ENCODE peak calls at places on chromosomes 11 and 22, in four cellular contexts. N, T, U and G are unnamed samples. For H3K36me3, the result is how much of the 10 kb centered on the place peaks cover.

GRCh38 chr11:12190511-12190910 is 80.1 kb downstream of the MICAL2 start:
- DNase-seq in N (peak), T (no peak), U (no peak), G (no peak)

GRCh38 chr22:35648066-35649025 is at the start of gene APOL6:
- DNase-seq in N (peak), T (no peak), U (peak), G (no peak)

GRCh38 chr11:78715639-78716311 is 141.1 kb upstream of the NARS2 start:
- DNase-seq in N (peak), T (no peak), U (peak), G (peak)

GRCh38 chr11:73143126-73143838 is 1.2 kb upstream of the FCHSD2 start:
- DNase-seq in N (no peak), T (no peak), U (peak), G (peak)

GRCh38 chr11:47979378-47980092 is 824 bp upstream of the PTPRJ start:
- DNase-seq in N (no peak), T (peak), U (no peak), G (no peak)

GRCh38 chr11:117197516-117198456 is 1.4 kb upstream of the TAGLN start:
- DNase-seq in N (peak), T (peak), U (no peak), G (no peak)

GRCh38 chr11:129593098-129593497 is 217.4 kb downstream of the BARX2 start:
- DNase-seq in N (peak), T (no peak), U (no peak), G (no peak)

GRCh38 chr22:19111584-19111983 is 10.6 kb downstream of the DGCR2 start:
- DNase-seq in N (no peak), T (no peak), U (no peak), G (no peak)

GRCh38 chr11:30454108-30454507 is 131.2 kb downstream of the ARL14EP start:
- DNase-seq in N (no peak), T (no peak), U (peak), G (no peak)

GRCh38 chr22:35258144-35258988 is 1.1 kb downstream of the HMGXB4 start:
- DNase-seq in N (peak), T (no peak), U (peak), G (peak)

GRCh38 chr11:3346587-3346986 is 32.4 kb downstream of the ZNF195 start:
- DNase-seq in N (no peak), T (no peak), U (no peak), G (no peak)

GRCh38 chr11:75233688-75234295 is 6.8 kb upstream of the TPBGL start:
- DNase-seq in N (peak), T (no peak), U (peak), G (peak)

GRCh38 chr11:121630041-121630440 is 177.3 kb upstream of the SORL1-AS1 start:
- DNase-seq in N (peak), T (no peak), U (no peak), G (no peak)

GRCh38 chr11:11558352-11558751 is 63.5 kb downstream of the GALNT18 start:
- DNase-seq in N (peak), T (peak), U (no peak), G (no peak)

GRCh38 chr11:70210516-70210915 is 7.4 kb downstream of the FADD start:
- DNase-seq in N (no peak), T (no peak), U (no peak), G (no peak)

GRCh38 chr11:16404781-16405180 is 48.4 kb upstream of the SOX6 start:
- DNase-seq in N (no peak), T (no peak), U (no peak), G (no peak)

GRCh38 chr11:86954288-86955110 is 696 bp downstream of the FZD4 start:
- DNase-seq in N (no peak), T (peak), U (no peak), G (no peak)

GRCh38 chr11:67289226-67289650 is at the start of gene ANKRD13D:
- DNase-seq in N (no peak), T (no peak), U (no peak), G (no peak)

GRCh38 chr22:37626144-37626543 is 13.3 kb upstream of the SH3BP1 start:
- DNase-seq in N (no peak), T (peak), U (no peak), G (no peak)

GRCh38 chr11:36126703-36127102 is 162.5 kb downstream of the COMMD9 start:
- DNase-seq in N (no peak), T (no peak), U (no peak), G (no peak)

GRCh38 chr11:104623518-104623917 is 274.7 kb downstream of the CASP12 start:
- DNase-seq in N (peak), T (no peak), U (no peak), G (no peak)

GRCh38 chr11:61787928-61788491 is 4.4 kb downstream of the TMEM258 start:
- DNase-seq in N (peak), T (no peak), U (peak), G (no peak)

GRCh38 chr22:38299001-38299651 is 18.1 kb downstream of the CSNK1E start:
- DNase-seq in N (peak), T (no peak), U (no peak), G (no peak)

GRCh38 chr11:45850446-45850845 is 3.2 kb downstream of the CRY2 start:
- DNase-seq in N (no peak), T (no peak), U (no peak), G (no peak)

GRCh38 chr11:2797741-2798361 is 87.7 kb downstream of the CDKN1C start:
- DNase-seq in N (no peak), T (peak), U (no peak), G (no peak)

GRCh38 chr11:96033054-96033453 is 109.1 kb upstream of the MTMR2 start:
- DNase-seq in N (peak), T (no peak), U (no peak), G (no peak)
- H3K36me3 ChIP-seq in N (under half), T (under half), U (under half), G (under half)

DNA sequence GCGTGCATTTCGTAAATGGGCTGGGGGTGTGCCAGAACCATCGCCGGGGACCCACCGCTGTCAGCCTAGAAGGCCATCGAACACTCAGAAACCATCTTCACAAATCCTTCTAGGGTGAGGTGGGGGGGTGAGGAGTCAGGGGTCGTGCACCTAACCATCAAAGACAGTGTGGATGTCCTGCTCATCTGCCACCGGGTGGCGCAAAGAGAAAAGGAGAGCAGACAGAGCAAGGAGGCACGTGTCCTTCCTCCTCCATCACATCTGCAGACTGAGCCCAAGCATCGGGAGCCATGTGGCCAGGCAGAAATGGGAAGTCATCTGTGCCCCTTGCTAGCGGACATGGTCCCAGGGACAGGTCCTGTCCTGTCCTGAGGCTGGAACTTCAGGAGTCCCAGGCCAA is 61.9 kb upstream of the NUP50 start:
- DNase-seq in N (peak), T (peak), U (peak), G (no peak)
- TF ChIP-seq CTCF in N (peak), T (peak), U (peak), G (peak)

GRCh38 chr11:8779107-8779506 is 96.5 kb downstream of the RPL27A start:
- DNase-seq in N (peak), T (no peak), U (no peak), G (no peak)
- H3K36me3 ChIP-seq in N (under half), T (under half), U (under half), G (under half)

GRCh38 chr22:44444341-44445306 is 53.4 kb downstream of the RTL6 start:
- DNase-seq in N (no peak), T (no peak), U (peak), G (no peak)

GRCh38 chr22:44446483-44446882 is 51.5 kb downstream of the RTL6 start:
- DNase-seq in N (no peak), T (no peak), U (no peak), G (no peak)

GRCh38 chr22:44443641-44444235 is 54.3 kb downstream of the RTL6 start:
- DNase-seq in N (no peak), T (no peak), U (no peak), G (no peak)

GRCh38 chr22:44445731-44446130 is 52.3 kb downstream of the RTL6 start:
- DNase-seq in N (no peak), T (no peak), U (no peak), G (no peak)

DNA sequence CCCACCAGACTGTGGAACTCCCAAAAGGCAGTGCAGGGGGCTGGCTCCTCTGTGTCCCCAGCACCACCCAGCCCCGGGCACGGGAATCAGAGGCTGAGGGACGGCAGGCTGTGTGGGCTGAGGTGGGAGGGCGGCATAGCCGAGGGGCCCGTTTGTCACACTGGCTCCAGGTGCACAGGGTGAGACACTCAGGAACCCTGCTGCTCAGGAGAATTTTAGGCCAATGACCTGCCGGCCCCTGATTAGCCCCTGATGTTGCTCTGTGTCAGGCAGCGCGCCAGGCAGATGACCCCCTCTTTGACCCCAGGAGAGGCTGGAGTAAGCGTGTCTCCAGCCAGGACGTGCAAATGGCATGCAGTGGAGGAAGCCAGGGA is 52.7 kb downstream of the RTL6 start:
- DNase-seq in N (no peak), T (no peak), U (no peak), G (no peak)
- TF ChIP-seq CTCF in N (no peak), T (no peak), U (no peak), G (no peak)

DNA sequence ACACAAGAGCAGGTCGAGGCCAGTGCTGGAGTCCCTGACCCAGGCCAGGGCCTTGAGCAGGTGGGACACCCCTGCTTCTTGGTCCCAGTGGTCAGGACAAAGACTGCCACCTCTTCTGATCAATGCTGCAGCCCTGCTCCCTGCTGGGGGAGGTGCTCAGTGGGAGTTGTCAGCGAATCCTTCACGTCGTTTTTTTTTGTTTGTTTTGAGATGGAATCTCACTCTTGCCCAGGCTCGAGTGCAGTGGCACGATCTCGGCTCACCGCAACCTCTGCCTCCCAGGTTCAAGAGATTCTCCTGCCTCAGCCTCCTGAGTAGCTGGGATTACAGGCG is 34.7 kb downstream of the NUP50 start:
- DNase-seq in N (no peak), T (no peak), U (no peak), G (no peak)
- H3K36me3 ChIP-seq in N (half or more), T (under half), U (half or more), G (under half)

DNA sequence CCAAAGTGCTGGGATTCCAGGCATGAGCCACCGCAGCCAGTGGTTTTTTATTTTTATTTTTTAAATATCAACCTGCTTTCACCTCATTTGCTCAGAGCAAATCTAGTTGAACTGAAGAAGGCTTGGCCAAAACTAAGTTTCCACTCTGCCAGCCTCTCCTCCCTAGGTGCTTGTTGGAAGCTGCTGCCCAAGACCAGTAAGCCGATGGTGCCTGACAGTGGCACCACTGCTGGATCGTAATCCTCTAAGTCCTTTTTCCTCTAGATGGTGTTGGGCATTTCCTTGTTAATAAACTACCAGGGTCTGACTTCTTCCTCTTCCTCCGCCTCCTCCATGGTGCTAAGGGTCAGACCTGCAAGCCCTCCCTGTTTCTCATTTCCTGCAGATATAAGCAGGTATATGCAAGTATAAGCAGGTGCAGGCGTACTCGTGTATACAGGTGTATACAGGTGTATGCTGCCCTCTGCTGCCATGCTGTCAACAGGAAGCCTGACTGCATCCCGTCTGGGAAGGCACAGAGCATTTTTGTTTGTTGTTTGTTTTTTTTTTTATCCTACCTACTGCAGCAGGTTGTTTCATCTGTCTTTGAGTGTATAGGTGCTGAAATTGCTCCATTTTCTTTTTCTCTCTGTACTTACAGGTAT is 1.6 kb downstream of the NADSYN1 start:
- DNase-seq in N (peak), T (no peak), U (peak), G (no peak)
- TF ChIP-seq CTCF in N (peak), T (no peak), U (peak), G (peak)

DNA sequence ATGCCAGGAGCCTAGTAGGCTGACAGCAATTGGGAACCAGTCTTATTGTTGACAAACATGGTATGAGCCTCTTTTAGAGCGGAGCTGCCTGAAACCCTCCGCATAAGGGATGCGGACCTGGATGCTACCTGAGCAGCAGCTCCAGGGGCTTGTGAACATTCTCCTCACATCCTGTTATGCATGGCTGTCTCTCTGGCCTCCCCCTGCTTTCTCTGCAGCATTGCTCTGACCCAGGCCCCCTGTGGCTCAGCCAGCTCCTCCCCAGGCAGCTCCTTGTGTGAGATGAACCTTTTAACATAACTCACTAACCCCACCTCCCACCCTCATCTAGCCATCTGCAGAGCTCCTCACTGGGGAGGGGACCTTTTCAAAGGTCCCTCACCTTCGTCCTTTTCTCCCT is 6.0 kb downstream of the BMAL1 start:
- DNase-seq in N (no peak), T (no peak), U (no peak), G (no peak)
- H3K36me3 ChIP-seq in N (under half), T (under half), U (under half), G (under half)